ENCODE peak calls at places on chromosomes 11 and 22, in ten cellular contexts. B is tibial nerve, K is heart right ventricle, H is cardiac fibroblast, E is BJ, F is coronary artery, A is ovary, T is endodermal cell, V is MCF 10A, I is activated B cell treated with CpG ODN at 0.5 μM for 24 hours. W is an unnamed sample.

GRCh38 chr11:57406337-57406904 is 16.0 kb upstream of the PRG2 start:
- DNase-seq in I (no peak), K (peak), A (no peak), B (peak), T (no peak), F (no peak), V (no peak), H (peak), E (no peak), W (no peak)

GRCh38 chr11:126797801-126798200 is 202.8 kb downstream of the KIRREL3 start:
- DNase-seq in B (no peak), V (no peak), A (no peak), H (no peak), K (no peak), T (no peak), F (no peak), E (no peak), I (no peak), W (no peak)

GRCh38 chr22:18110194-18110943 is at the start of gene TUBA8:
- DNase-seq in V (peak), F (no peak), E (no peak), H (peak), A (peak), I (no peak), B (no peak), T (peak), K (no peak), W (no peak)

GRCh38 chr11:90332415-90332814 is 109.6 kb upstream of the CHORDC1 start:
- DNase-seq in B (no peak), H (no peak), K (no peak), A (no peak), V (peak), F (no peak), T (no peak), I (no peak), E (no peak), W (no peak)

GRCh38 chr11:5857590-5857989 is at the start of gene OR52E8:
- DNase-seq in V (no peak), E (no peak), A (no peak), F (no peak), B (no peak), K (no peak), I (no peak), H (no peak), T (no peak), W (no peak)

GRCh38 chr11:80163441-80163840 is 722.6 kb upstream of the TENM4 start:
- DNase-seq in A (no peak), V (no peak), I (no peak), K (no peak), H (no peak), B (no peak), E (no peak), T (no peak), F (no peak), W (no peak)

GRCh38 chr11:40388097-40388818 is 1071.2 kb downstream of the LRRC4C start:
- DNase-seq in A (no peak), K (no peak), B (no peak), E (peak), V (peak), I (no peak), H (no peak), T (no peak), F (no peak), W (no peak)

GRCh38 chr11:3217751-3218482 is 696 bp downstream of the MRGPRG start:
- DNase-seq in T (peak), H (no peak), B (no peak), A (no peak), K (no peak), V (no peak), F (no peak), E (no peak), I (peak), W (no peak)

GRCh38 chr11:34158661-34159060 is 53.2 kb downstream of the NAT10 start:
- DNase-seq in T (no peak), I (no peak), V (no peak), F (no peak), H (no peak), B (no peak), E (no peak), K (no peak), A (no peak), W (no peak)

GRCh38 chr11:36431429-36432092 is 78.5 kb downstream of the TRAF6 start:
- DNase-seq in E (peak), I (no peak), K (peak), T (no peak), F (no peak), B (no peak), V (peak), H (peak), A (peak), W (no peak)

GRCh38 chr11:129223260-129223659 is 31.1 kb upstream of the ARHGAP32 start:
- DNase-seq in B (no peak), H (no peak), I (no peak), V (no peak), E (no peak), F (no peak), K (no peak), T (no peak), A (no peak), W (no peak)

GRCh38 chr22:37032535-37033460 is 13.3 kb downstream of the MPST start:
- DNase-seq in K (no peak), F (peak), B (peak), T (peak), A (peak), E (no peak), I (no peak), V (peak), H (peak), W (no peak)

GRCh38 chr11:11416917-11417316 is 63.9 kb upstream of the CSNK2A3 start:
- DNase-seq in H (peak), K (no peak), V (peak), B (no peak), A (no peak), F (no peak), E (no peak), I (no peak), T (no peak), W (no peak)

GRCh38 chr11:75441804-75442132 is 8.8 kb upstream of the KLHL35 start:
- DNase-seq in I (no peak), T (no peak), F (no peak), E (no peak), V (no peak), H (no peak), K (no peak), A (no peak), B (no peak), W (no peak)

GRCh38 chr11:2805388-2806057 is 80.1 kb downstream of the CDKN1C start:
- DNase-seq in I (no peak), A (peak), T (peak), K (no peak), F (peak), H (no peak), V (no peak), E (no peak), B (no peak), W (no peak)

GRCh38 chr11:9138612-9139579 is 47.5 kb upstream of the SCUBE2 start:
- DNase-seq in I (no peak), T (no peak), H (peak), B (peak), K (peak), E (peak), V (peak), A (peak), F (no peak), W (no peak)

GRCh38 chr22:33302049-33302545 is 243.9 kb upstream of the SYN3 start:
- DNase-seq in K (peak), V (peak), A (peak), E (peak), I (peak), T (peak), F (peak), B (peak), H (peak), W (peak)

GRCh38 chr22:50112151-50113118 is 22.6 kb downstream of the MOV10L1 start:
- DNase-seq in I (no peak), E (no peak), V (no peak), A (no peak), B (no peak), T (no peak), H (peak), F (no peak), K (peak), W (no peak)

GRCh38 chr11:111236355-111236754 is 9.2 kb upstream of the POU2AF2 start:
- DNase-seq in H (no peak), F (no peak), E (no peak), I (no peak), B (no peak), K (no peak), T (no peak), A (no peak), V (no peak), W (no peak)

GRCh38 chr11:69588270-69588669 is 52.7 kb upstream of the CCND1 start:
- DNase-seq in B (no peak), T (no peak), A (no peak), F (peak), I (no peak), V (peak), K (no peak), H (peak), E (peak), W (no peak)
- TF ChIP-seq CTCF in B (no peak), T (peak), A (no peak), F (no peak), I (no peak), V (peak), K (no peak), H (peak), E (peak), W (peak)

GRCh38 chr11:12752868-12753267 is 78.6 kb downstream of the TEAD1 start:
- DNase-seq in A (no peak), K (no peak), E (no peak), V (no peak), T (no peak), H (no peak), B (no peak), F (no peak), I (no peak), W (no peak)
- TF ChIP-seq CTCF in A (no peak), K (no peak), E (no peak), V (no peak), T (no peak), H (no peak), B (no peak), F (no peak), I (no peak), W (no peak)

DNA sequence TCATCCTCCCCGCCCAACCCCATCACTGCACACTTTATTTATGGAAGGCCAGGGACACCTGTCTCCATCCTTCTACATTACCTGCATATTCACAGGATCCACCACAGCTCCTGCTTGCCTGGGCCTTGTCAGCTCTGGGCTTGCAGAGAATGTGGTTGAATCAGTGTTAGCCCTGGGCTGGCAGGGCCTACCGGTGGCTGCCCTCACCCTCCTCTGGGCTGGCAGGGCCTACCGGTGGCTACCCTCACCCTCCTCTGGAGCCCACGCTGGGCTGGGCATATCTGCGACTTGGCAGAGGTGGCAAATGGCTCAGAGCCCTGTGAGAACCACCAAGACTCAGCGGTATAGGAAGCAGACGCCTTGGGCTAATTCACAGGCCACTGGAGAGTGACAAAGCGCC is 300.9 kb downstream of the NTM start:
- DNase-seq in E (no peak), A (no peak), H (no peak), V (no peak), B (no peak), T (no peak), F (no peak), K (no peak), I (no peak), W (no peak)
- TF ChIP-seq CTCF in E (no peak), A (no peak), H (no peak), V (no peak), B (no peak), T (no peak), F (no peak), K (no peak), I (no peak), W (no peak)

GRCh38 chr11:122756417-122756816 is 81.9 kb upstream of the CRTAM start:
- DNase-seq in F (no peak), I (peak), T (no peak), V (no peak), B (no peak), H (no peak), K (peak), E (no peak), A (no peak), W (no peak)

GRCh38 chr11:122755409-122755808 is 82.9 kb upstream of the CRTAM start:
- DNase-seq in T (peak), H (no peak), A (no peak), E (no peak), F (no peak), K (no peak), B (no peak), I (no peak), V (no peak), W (no peak)

GRCh38 chr11:122755941-122756340 is 82.4 kb upstream of the CRTAM start:
- DNase-seq in F (no peak), V (no peak), B (no peak), K (no peak), T (no peak), I (no peak), E (no peak), A (no peak), H (no peak), W (no peak)

GRCh38 chr11:122754028-122754427 is 84.3 kb upstream of the CRTAM start:
- DNase-seq in B (no peak), F (no peak), A (no peak), T (no peak), H (no peak), V (no peak), I (no peak), K (no peak), E (no peak), W (no peak)

DNA sequence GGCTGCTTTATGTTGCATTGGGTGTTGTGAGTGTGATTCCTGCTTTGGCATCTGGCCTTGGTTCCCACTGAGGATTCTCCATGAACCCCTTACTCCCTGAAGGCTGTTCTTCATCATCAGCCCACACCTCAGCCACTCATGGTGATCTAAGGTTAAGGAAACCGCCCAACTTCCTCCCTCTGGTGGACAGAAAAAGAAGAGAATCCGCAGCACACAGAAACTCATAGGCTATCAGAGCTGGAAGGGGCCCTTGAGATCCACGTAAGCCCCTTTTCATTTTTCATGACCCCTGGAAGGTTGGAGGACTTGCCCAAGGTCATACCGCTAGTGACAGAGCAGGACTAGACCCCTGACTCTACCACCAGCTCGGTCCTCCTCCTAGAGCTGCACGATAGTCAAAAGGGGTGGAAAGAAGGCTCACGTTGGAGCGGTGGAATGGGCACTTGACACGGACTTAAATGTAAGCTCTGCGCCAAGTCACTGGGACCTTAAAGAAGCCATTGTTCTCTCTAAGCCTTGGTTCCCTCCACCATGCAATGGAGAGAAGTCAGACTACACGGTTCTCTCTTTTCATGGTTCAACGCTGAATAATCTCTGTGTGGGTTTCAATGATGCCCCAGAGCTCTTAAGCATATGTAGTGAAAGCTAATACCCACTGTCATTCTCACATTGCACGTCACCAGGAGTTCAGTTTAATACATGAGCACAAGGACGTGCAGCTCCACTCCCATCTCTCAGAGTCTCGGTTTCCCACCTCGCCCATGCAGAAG is 83.6 kb upstream of the CRTAM start:
- DNase-seq in B (no peak), I (no peak), V (no peak), A (no peak), T (peak), E (no peak), K (no peak), F (no peak), H (no peak), W (no peak)
- TF ChIP-seq CTCF in B (no peak), I (no peak), V (peak), A (no peak), T (peak), E (peak), K (peak), F (no peak), H (peak), W (peak)

DNA sequence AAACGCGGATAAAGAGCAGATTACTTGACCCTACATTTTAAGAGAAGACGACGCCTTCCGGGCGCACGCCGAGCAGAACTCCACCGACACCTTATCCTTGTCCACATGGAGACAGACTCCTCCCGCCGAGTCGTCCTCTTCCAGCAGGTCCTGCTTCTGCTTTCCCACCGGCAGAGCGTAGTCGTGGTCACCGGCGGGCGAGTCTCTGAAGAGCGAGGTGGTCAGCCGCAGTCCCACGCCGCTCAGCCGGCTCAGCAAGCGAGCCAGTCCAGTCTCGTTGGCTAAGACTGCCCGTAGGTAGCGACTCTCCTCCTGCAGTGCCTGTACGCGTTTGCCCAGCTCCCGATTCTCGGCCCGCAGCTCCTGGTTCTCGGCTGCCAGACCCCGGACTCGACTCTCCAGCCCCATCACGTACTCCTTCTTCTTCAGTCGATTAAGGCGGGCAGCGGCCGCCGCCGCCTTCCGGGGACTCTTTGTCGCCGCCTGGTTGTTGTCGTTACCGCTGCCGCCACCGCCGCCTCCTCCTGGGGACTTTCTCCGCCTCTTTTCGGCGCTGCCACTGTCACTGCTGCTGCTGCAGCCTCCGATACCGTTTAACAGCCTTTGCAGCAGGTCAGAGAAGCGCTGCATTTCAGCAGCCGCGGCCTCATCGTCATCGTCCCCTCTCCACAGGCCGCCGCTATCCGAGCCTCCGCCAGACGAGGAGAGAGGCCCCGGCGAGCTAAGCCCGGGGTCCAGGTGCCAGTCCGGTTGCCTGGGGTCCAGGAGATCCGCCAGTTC is 958 bp downstream of the CREBZF start:
- DNase-seq in E (no peak), A (peak), V (peak), B (peak), K (peak), I (peak), T (peak), H (peak), F (peak), W (peak)
- TF ChIP-seq CTCF in E (peak), A (peak), V (peak), B (peak), K (peak), I (no peak), T (peak), H (peak), F (peak), W (peak)

GRCh38 chr11:69541501-69542313 is 60.2 kb downstream of the LINC01488 start:
- DNase-seq in V (peak), E (no peak), K (no peak), B (no peak), H (peak), T (no peak), I (no peak), A (no peak), F (peak), W (no peak)

GRCh38 chr11:69541001-69541285 is 59.5 kb downstream of the LINC01488 start:
- DNase-seq in V (no peak), E (no peak), T (no peak), F (peak), A (no peak), H (no peak), B (no peak), I (no peak), K (no peak), W (no peak)

GRCh38 chr11:69538840-69539239 is 57.4 kb downstream of the LINC01488 start:
- DNase-seq in T (no peak), E (no peak), A (no peak), K (peak), V (no peak), H (no peak), F (no peak), B (no peak), I (no peak), W (no peak)

GRCh38 chr11:69539416-69540117 is 58.1 kb downstream of the LINC01488 start:
- DNase-seq in E (no peak), K (peak), A (no peak), I (no peak), T (no peak), B (peak), V (no peak), H (no peak), F (peak), W (no peak)

GRCh38 chr11:69540118-69541000 is 58.9 kb downstream of the LINC01488 start:
- DNase-seq in I (no peak), H (peak), B (no peak), E (no peak), V (no peak), F (peak), K (peak), A (no peak), T (peak), W (no peak)
- TF ChIP-seq CTCF in I (no peak), H (peak), B (no peak), E (no peak), V (no peak), F (peak), K (peak), A (no peak), T (peak), W (no peak)

GRCh38 chr11:19092850-19093249 is 24.1 kb upstream of the ZDHHC13 start:
- DNase-seq in K (no peak), H (no peak), V (no peak), A (no peak), E (no peak), I (no peak), T (no peak), B (no peak), F (no peak), W (no peak)

GRCh38 chr11:19094859-19095258 is 22.1 kb upstream of the ZDHHC13 start:
- DNase-seq in I (no peak), E (no peak), H (no peak), T (no peak), F (no peak), V (no peak), A (no peak), K (no peak), B (no peak), W (no peak)

GRCh38 chr11:19092342-19092741 is 24.6 kb upstream of the ZDHHC13 start:
- DNase-seq in H (no peak), T (no peak), K (no peak), V (no peak), E (no peak), A (no peak), B (no peak), F (no peak), I (no peak), W (no peak)

GRCh38 chr11:19091366-19091765 is 25.6 kb upstream of the ZDHHC13 start:
- DNase-seq in F (no peak), B (no peak), H (peak), T (peak), I (no peak), K (no peak), V (no peak), E (no peak), A (no peak), W (no peak)

DNA sequence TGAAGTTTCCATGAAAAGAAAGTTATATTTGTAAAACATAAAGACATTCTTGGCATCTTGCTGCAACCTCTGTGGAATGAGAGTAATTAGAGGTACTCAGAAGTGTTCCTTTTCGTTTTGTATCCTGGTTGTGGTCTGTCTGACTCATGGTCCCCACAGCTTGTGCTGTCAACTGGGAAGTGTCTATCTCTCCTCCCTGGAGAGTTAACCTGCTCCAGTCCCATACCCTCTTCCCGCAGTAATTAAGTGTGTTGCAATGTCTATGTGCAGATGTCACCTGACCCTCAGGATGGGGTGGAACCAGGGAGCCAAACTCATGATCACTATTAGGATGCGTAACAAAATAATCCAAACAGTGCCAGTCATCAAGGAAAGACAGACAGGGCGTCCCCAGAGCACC is 23.0 kb upstream of the ZDHHC13 start:
- DNase-seq in T (no peak), H (no peak), B (no peak), F (no peak), A (no peak), K (no peak), E (no peak), I (no peak), V (peak), W (no peak)
- TF ChIP-seq CTCF in T (no peak), H (no peak), B (no peak), F (no peak), A (no peak), K (no peak), E (no peak), I (no peak), V (no peak), W (no peak)

W was measured in osteocyte.